ENCODE peak calls at places on chromosomes 6 and 20, in seven cellular contexts. One of them, this sample, is unnamed.

GRCh38 chr6:150267686-150268561 is 100.9 kb upstream of the IYD start:
- DNase-seq in GM10248: no peak
- DNase-seq in lower leg skin: peak
- DNase-seq in CD8-positive, alpha-beta T cell: no peak
- DNase-seq in astrocyte of the spinal cord: peak
- DNase-seq in fibroblast of the aortic adventitia: peak
- DNase-seq in brain microvascular endothelial cell: peak
- DNase-seq in this sample: peak

GRCh38 chr20:44691424-44692423 is 23.4 kb upstream of the CCN5 start:
- DNase-seq in brain microvascular endothelial cell: no peak
- DNase-seq in fibroblast of the aortic adventitia: peak
- DNase-seq in lower leg skin: peak
- DNase-seq in GM10248: no peak
- DNase-seq in astrocyte of the spinal cord: no peak
- DNase-seq in CD8-positive, alpha-beta T cell: no peak
- DNase-seq in this sample: no peak

GRCh38 chr6:48067148-48067709 is 43.8 kb downstream of the PTCHD4 start:
- DNase-seq in fibroblast of the aortic adventitia: no peak
- DNase-seq in astrocyte of the spinal cord: no peak
- DNase-seq in lower leg skin: no peak
- DNase-seq in brain microvascular endothelial cell: no peak
- DNase-seq in GM10248: no peak
- DNase-seq in CD8-positive, alpha-beta T cell: no peak
- DNase-seq in this sample: no peak

GRCh38 chr20:10040070-10040970 is 5.5 kb downstream of the ANKEF1 start:
- DNase-seq in GM10248: no peak
- DNase-seq in fibroblast of the aortic adventitia: peak
- DNase-seq in CD8-positive, alpha-beta T cell: no peak
- DNase-seq in brain microvascular endothelial cell: peak
- DNase-seq in lower leg skin: no peak
- DNase-seq in astrocyte of the spinal cord: peak
- DNase-seq in this sample: peak

GRCh38 chr6:34246563-34247391 is 2.0 kb downstream of the SMIM29 start:
- DNase-seq in fibroblast of the aortic adventitia: no peak
- DNase-seq in brain microvascular endothelial cell: peak
- DNase-seq in GM10248: peak
- DNase-seq in lower leg skin: no peak
- DNase-seq in astrocyte of the spinal cord: peak
- DNase-seq in CD8-positive, alpha-beta T cell: no peak
- DNase-seq in this sample: no peak

GRCh38 chr20:4504814-4505213 is 216.9 kb upstream of the PRND start:
- DNase-seq in CD8-positive, alpha-beta T cell: no peak
- DNase-seq in brain microvascular endothelial cell: no peak
- DNase-seq in lower leg skin: no peak
- DNase-seq in astrocyte of the spinal cord: no peak
- DNase-seq in fibroblast of the aortic adventitia: no peak
- DNase-seq in GM10248: no peak
- DNase-seq in this sample: no peak

GRCh38 chr6:34928220-34928619 is 39.2 kb downstream of the ANKS1A start:
- DNase-seq in CD8-positive, alpha-beta T cell: no peak
- DNase-seq in astrocyte of the spinal cord: no peak
- DNase-seq in lower leg skin: no peak
- DNase-seq in fibroblast of the aortic adventitia: no peak
- DNase-seq in GM10248: no peak
- DNase-seq in brain microvascular endothelial cell: no peak
- DNase-seq in this sample: no peak

GRCh38 chr20:19726126-19726525 is 31.9 kb upstream of the RIN2 start:
- DNase-seq in brain microvascular endothelial cell: peak
- DNase-seq in lower leg skin: no peak
- DNase-seq in fibroblast of the aortic adventitia: peak
- DNase-seq in astrocyte of the spinal cord: peak
- DNase-seq in CD8-positive, alpha-beta T cell: no peak
- DNase-seq in GM10248: no peak
- DNase-seq in this sample: peak

GRCh38 chr20:59151820-59152219 is 11.8 kb upstream of the ZNF831 start:
- DNase-seq in brain microvascular endothelial cell: no peak
- DNase-seq in astrocyte of the spinal cord: no peak
- DNase-seq in fibroblast of the aortic adventitia: no peak
- DNase-seq in CD8-positive, alpha-beta T cell: no peak
- DNase-seq in GM10248: no peak
- DNase-seq in lower leg skin: no peak
- DNase-seq in this sample: no peak

GRCh38 chr6:43911625-43912577 is 141.9 kb downstream of the VEGFA start:
- DNase-seq in CD8-positive, alpha-beta T cell: no peak
- DNase-seq in GM10248: no peak
- DNase-seq in brain microvascular endothelial cell: no peak
- DNase-seq in lower leg skin: no peak
- DNase-seq in astrocyte of the spinal cord: no peak
- DNase-seq in fibroblast of the aortic adventitia: no peak
- DNase-seq in this sample: no peak

GRCh38 chr20:24657211-24657610 is 187.8 kb downstream of the SYNDIG1 start:
- DNase-seq in astrocyte of the spinal cord: peak
- DNase-seq in GM10248: no peak
- DNase-seq in CD8-positive, alpha-beta T cell: no peak
- DNase-seq in brain microvascular endothelial cell: peak
- DNase-seq in fibroblast of the aortic adventitia: peak
- DNase-seq in lower leg skin: no peak
- DNase-seq in this sample: no peak
- TF ChIP-seq CTCF in astrocyte of the spinal cord: peak
- TF ChIP-seq CTCF in GM10248: no peak
- TF ChIP-seq CTCF in CD8-positive, alpha-beta T cell: no peak
- TF ChIP-seq CTCF in brain microvascular endothelial cell: peak
- TF ChIP-seq CTCF in fibroblast of the aortic adventitia: peak
- TF ChIP-seq CTCF in lower leg skin: no peak
- TF ChIP-seq CTCF in this sample: no peak

DNA sequence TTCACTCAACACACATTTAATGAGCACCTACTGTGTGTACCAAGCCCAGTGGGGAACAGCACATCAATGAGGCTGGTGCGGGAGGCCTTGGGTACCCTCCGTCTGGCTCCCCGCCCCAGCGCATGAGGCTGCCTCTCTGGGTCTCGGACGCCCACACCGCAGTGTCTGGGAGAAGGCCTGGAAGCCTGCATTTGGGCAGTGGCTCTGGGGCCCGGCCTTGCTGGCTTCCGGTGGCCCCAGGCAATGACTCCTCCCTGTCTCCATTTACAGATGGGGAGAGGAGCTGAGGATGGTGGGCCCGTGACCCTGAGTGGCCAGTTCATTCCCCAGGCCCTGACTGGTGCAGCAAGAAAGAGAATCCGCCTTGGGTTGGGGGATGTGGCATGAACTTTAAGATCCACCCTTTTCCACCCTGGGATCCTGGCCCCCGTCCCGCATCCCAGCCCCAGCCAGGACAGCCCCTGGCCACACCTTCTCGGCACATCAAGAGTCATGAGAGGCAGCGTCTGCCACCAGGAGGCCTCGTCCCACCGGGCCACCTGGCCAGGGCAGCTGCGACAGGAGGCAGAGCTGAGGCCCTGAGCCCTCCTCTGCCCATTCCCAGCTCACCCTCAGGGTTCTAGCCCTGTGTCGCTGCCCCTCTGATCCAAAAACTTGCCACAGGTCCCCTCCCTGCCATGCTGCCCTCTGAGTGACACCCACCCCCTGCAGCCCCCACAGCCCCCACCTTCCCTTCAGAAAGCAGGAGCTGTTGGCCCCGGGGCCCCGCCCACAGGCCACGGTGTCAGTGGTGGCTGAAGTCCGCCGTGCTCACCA is 17.5 kb upstream of the MRGBP start:
- DNase-seq in astrocyte of the spinal cord: no peak
- DNase-seq in GM10248: no peak
- DNase-seq in lower leg skin: no peak
- DNase-seq in fibroblast of the aortic adventitia: no peak
- DNase-seq in CD8-positive, alpha-beta T cell: no peak
- DNase-seq in brain microvascular endothelial cell: no peak
- DNase-seq in this sample: no peak
- TF ChIP-seq CTCF in astrocyte of the spinal cord: no peak
- TF ChIP-seq CTCF in GM10248: no peak
- TF ChIP-seq CTCF in lower leg skin: no peak
- TF ChIP-seq CTCF in fibroblast of the aortic adventitia: no peak
- TF ChIP-seq CTCF in CD8-positive, alpha-beta T cell: no peak
- TF ChIP-seq CTCF in brain microvascular endothelial cell: no peak
- TF ChIP-seq CTCF in this sample: no peak

GRCh38 chr20:47175501-47175900 is 181.0 kb downstream of the ZMYND8 start:
- DNase-seq in astrocyte of the spinal cord: no peak
- DNase-seq in fibroblast of the aortic adventitia: no peak
- DNase-seq in lower leg skin: no peak
- DNase-seq in brain microvascular endothelial cell: no peak
- DNase-seq in CD8-positive, alpha-beta T cell: no peak
- DNase-seq in GM10248: no peak
- DNase-seq in this sample: no peak

GRCh38 chr20:47172579-47172978 is 183.9 kb downstream of the ZMYND8 start:
- DNase-seq in astrocyte of the spinal cord: no peak
- DNase-seq in GM10248: no peak
- DNase-seq in CD8-positive, alpha-beta T cell: no peak
- DNase-seq in lower leg skin: no peak
- DNase-seq in brain microvascular endothelial cell: no peak
- DNase-seq in fibroblast of the aortic adventitia: no peak
- DNase-seq in this sample: no peak

GRCh38 chr20:47178277-47178676 is 178.2 kb downstream of the ZMYND8 start:
- DNase-seq in GM10248: no peak
- DNase-seq in astrocyte of the spinal cord: no peak
- DNase-seq in fibroblast of the aortic adventitia: no peak
- DNase-seq in brain microvascular endothelial cell: no peak
- DNase-seq in CD8-positive, alpha-beta T cell: no peak
- DNase-seq in lower leg skin: no peak
- DNase-seq in this sample: no peak

GRCh38 chr20:47174844-47175243 is 181.7 kb downstream of the ZMYND8 start:
- DNase-seq in lower leg skin: no peak
- DNase-seq in CD8-positive, alpha-beta T cell: no peak
- DNase-seq in GM10248: no peak
- DNase-seq in astrocyte of the spinal cord: no peak
- DNase-seq in brain microvascular endothelial cell: no peak
- DNase-seq in fibroblast of the aortic adventitia: no peak
- DNase-seq in this sample: no peak

GRCh38 chr20:47173596-47174216 is 182.8 kb downstream of the ZMYND8 start:
- DNase-seq in astrocyte of the spinal cord: no peak
- DNase-seq in lower leg skin: no peak
- DNase-seq in CD8-positive, alpha-beta T cell: no peak
- DNase-seq in brain microvascular endothelial cell: no peak
- DNase-seq in fibroblast of the aortic adventitia: no peak
- DNase-seq in GM10248: no peak
- DNase-seq in this sample: no peak
- TF ChIP-seq CTCF in astrocyte of the spinal cord: no peak
- TF ChIP-seq CTCF in lower leg skin: no peak
- TF ChIP-seq CTCF in CD8-positive, alpha-beta T cell: no peak
- TF ChIP-seq CTCF in brain microvascular endothelial cell: peak
- TF ChIP-seq CTCF in fibroblast of the aortic adventitia: no peak
- TF ChIP-seq CTCF in GM10248: no peak
- TF ChIP-seq CTCF in this sample: peak

GRCh38 chr6:110878751-110879539 is 4.4 kb downstream of the AMD1 start:
- DNase-seq in astrocyte of the spinal cord: peak
- DNase-seq in lower leg skin: no peak
- DNase-seq in brain microvascular endothelial cell: peak
- DNase-seq in GM10248: no peak
- DNase-seq in fibroblast of the aortic adventitia: peak
- DNase-seq in CD8-positive, alpha-beta T cell: no peak
- DNase-seq in this sample: peak
- TF ChIP-seq CTCF in astrocyte of the spinal cord: peak
- TF ChIP-seq CTCF in lower leg skin: no peak
- TF ChIP-seq CTCF in brain microvascular endothelial cell: peak
- TF ChIP-seq CTCF in GM10248: peak
- TF ChIP-seq CTCF in fibroblast of the aortic adventitia: peak
- TF ChIP-seq CTCF in CD8-positive, alpha-beta T cell: peak
- TF ChIP-seq CTCF in this sample: peak

GRCh38 chr6:3405182-3405518 is 51.7 kb downstream of the SLC22A23 start:
- DNase-seq in brain microvascular endothelial cell: no peak
- DNase-seq in fibroblast of the aortic adventitia: no peak
- DNase-seq in lower leg skin: no peak
- DNase-seq in astrocyte of the spinal cord: peak
- DNase-seq in GM10248: no peak
- DNase-seq in CD8-positive, alpha-beta T cell: no peak
- DNase-seq in this sample: no peak

GRCh38 chr6:3403244-3404154 is 53.4 kb downstream of the SLC22A23 start:
- DNase-seq in brain microvascular endothelial cell: no peak
- DNase-seq in lower leg skin: peak
- DNase-seq in fibroblast of the aortic adventitia: no peak
- DNase-seq in GM10248: no peak
- DNase-seq in astrocyte of the spinal cord: no peak
- DNase-seq in CD8-positive, alpha-beta T cell: no peak
- DNase-seq in this sample: no peak

GRCh38 chr6:3400162-3400561 is 56.7 kb downstream of the SLC22A23 start:
- DNase-seq in GM10248: no peak
- DNase-seq in CD8-positive, alpha-beta T cell: no peak
- DNase-seq in brain microvascular endothelial cell: no peak
- DNase-seq in lower leg skin: peak
- DNase-seq in astrocyte of the spinal cord: no peak
- DNase-seq in fibroblast of the aortic adventitia: no peak
- DNase-seq in this sample: no peak

GRCh38 chr6:3405679-3406078 is 51.2 kb downstream of the SLC22A23 start:
- DNase-seq in astrocyte of the spinal cord: peak
- DNase-seq in GM10248: no peak
- DNase-seq in brain microvascular endothelial cell: peak
- DNase-seq in CD8-positive, alpha-beta T cell: no peak
- DNase-seq in lower leg skin: no peak
- DNase-seq in fibroblast of the aortic adventitia: peak
- DNase-seq in this sample: no peak

DNA sequence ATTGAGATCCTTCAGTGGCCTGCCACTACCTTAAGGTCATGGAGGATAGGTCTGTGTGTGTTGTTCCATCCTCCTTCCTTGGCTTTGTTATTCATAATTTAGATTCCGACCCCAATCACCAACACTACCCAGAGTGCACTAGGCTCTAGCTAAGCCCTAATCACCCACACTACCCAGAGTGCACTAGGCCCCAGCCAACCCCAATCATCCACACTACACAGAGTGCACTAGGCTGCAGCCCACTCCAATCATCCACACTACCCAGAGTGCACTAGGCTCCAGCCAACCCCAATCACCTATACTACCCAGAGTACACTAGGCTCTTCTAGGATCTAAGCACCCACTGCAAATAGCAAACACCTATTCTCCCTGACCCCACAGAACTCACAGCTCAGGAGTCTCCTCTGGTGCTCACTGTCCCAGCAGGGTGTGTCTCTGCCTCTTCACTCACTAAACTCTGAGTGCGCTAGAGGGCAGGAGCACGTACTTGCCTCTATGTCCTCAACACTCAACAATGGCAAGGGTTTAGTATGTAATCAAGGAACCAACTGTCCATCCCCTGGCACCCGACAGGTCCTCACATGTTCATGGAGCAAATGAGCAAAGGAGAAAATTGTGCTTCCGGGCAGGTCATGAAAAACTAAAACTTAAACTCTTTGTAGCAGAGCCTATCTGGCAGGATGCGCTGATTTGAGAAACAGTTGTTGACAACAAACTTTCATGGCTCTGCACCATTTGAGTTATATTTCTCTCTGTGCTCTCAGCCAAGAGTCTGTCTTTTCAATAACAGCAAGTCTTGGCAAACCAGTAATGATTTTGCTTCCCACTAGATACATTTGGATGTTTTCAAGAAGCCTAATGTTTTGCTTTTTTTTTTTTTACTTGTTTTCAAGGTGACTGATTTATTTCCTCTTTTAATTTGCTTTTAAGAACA is 54.3 kb downstream of the SLC22A23 start:
- DNase-seq in lower leg skin: peak
- DNase-seq in fibroblast of the aortic adventitia: no peak
- DNase-seq in GM10248: no peak
- DNase-seq in CD8-positive, alpha-beta T cell: no peak
- DNase-seq in brain microvascular endothelial cell: no peak
- DNase-seq in astrocyte of the spinal cord: no peak
- DNase-seq in this sample: no peak
- TF ChIP-seq CTCF in lower leg skin: no peak
- TF ChIP-seq CTCF in fibroblast of the aortic adventitia: no peak
- TF ChIP-seq CTCF in GM10248: no peak
- TF ChIP-seq CTCF in CD8-positive, alpha-beta T cell: no peak
- TF ChIP-seq CTCF in brain microvascular endothelial cell: no peak
- TF ChIP-seq CTCF in astrocyte of the spinal cord: no peak
- TF ChIP-seq CTCF in this sample: no peak

GRCh38 chr6:77145244-77145643 is 318.0 kb downstream of the HTR1B start:
- DNase-seq in GM10248: no peak
- DNase-seq in astrocyte of the spinal cord: no peak
- DNase-seq in lower leg skin: no peak
- DNase-seq in CD8-positive, alpha-beta T cell: no peak
- DNase-seq in fibroblast of the aortic adventitia: no peak
- DNase-seq in brain microvascular endothelial cell: no peak
- DNase-seq in this sample: no peak
- TF ChIP-seq CTCF in GM10248: no peak
- TF ChIP-seq CTCF in astrocyte of the spinal cord: no peak
- TF ChIP-seq CTCF in lower leg skin: no peak
- TF ChIP-seq CTCF in CD8-positive, alpha-beta T cell: no peak
- TF ChIP-seq CTCF in fibroblast of the aortic adventitia: no peak
- TF ChIP-seq CTCF in brain microvascular endothelial cell: no peak
- TF ChIP-seq CTCF in this sample: no peak

This sample was measured in HFFc6.